ENCODE peak calls at places on chromosomes 5 and 9, in seven cellular contexts. G is T-helper 9 cell, C is T-helper 2 cell, S is activated T-helper 1 cell treated with Interleukin-2 at 50 U/mL for 16 hours, O is left cardiac atrium, Y is COR-L47, Z is GM20000. Q is an unnamed sample.

GRCh38 chr9:92328225-92328624 is 2.5 kb downstream of the CENPP start:
- DNase-seq in S (no peak), Y (peak; percentile 30), O (no peak), C (no peak), Z (peak; percentile 20), G (no peak), Q (no peak)

GRCh38 chr5:132444061-132444460 is 46.5 kb downstream of the IRF1 start:
- DNase-seq in O (no peak), Y (peak; percentile 26), G (no peak), Z (no peak), S (no peak), C (no peak), Q (no peak)

GRCh38 chr5:155087036-155087435 is 73.5 kb downstream of the KIF4B start:
- DNase-seq in C (no peak), S (no peak), Z (no peak), O (no peak), G (no peak), Y (no peak), Q (no peak)

GRCh38 chr9:88821033-88821748 is 170.1 kb upstream of the S1PR3 start:
- DNase-seq in O (no peak), Y (no peak), S (no peak), G (no peak), Z (no peak), C (no peak), Q (no peak)

GRCh38 chr9:26945591-26945990 is 1.5 kb downstream of the PLAA start:
- DNase-seq in G (no peak), S (no peak), O (no peak), Y (no peak), Z (no peak), C (no peak), Q (no peak)

GRCh38 chr5:89451263-89451662 is 568.3 kb upstream of the MEF2C start:
- DNase-seq in Z (no peak), S (no peak), G (no peak), Y (no peak), O (no peak), C (no peak), Q (no peak)

GRCh38 chr9:35862328-35862727 is 7.9 kb downstream of the OR13J1 start:
- DNase-seq in O (no peak), Z (no peak), S (no peak), Y (no peak), C (no peak), G (no peak), Q (no peak)

GRCh38 chr9:92164975-92165374 is 49.8 kb upstream of the SPTLC1 start:
- DNase-seq in G (no peak), Z (no peak), S (no peak), O (no peak), C (no peak), Y (no peak), Q (no peak)

GRCh38 chr9:37454238-37454637 is 11.0 kb downstream of the ZBTB5 start:
- DNase-seq in G (no peak), Z (no peak), Y (no peak), C (no peak), O (no peak), S (no peak), Q (no peak)

GRCh38 chr5:121667292-121667691 is 184.4 kb upstream of the FTMT start:
- DNase-seq in C (no peak), S (no peak), Z (no peak), G (no peak), Y (no peak), O (no peak), Q (no peak)

GRCh38 chr5:154010660-154011059 is 28.1 kb downstream of the FAM114A2 start:
- DNase-seq in Y (no peak), C (no peak), G (no peak), S (no peak), Z (no peak), O (no peak), Q (no peak)

GRCh38 chr5:90093931-90094485 is 315.5 kb downstream of the CETN3 start:
- DNase-seq in O (no peak), G (no peak), Y (no peak), S (no peak), C (no peak), Z (no peak), Q (no peak)

Q was measured in cortex of kidney.